ENCODE peak calls at places on chromosomes 5 and 9, in ten cellular contexts. P, V, X, K, W, M, L, O, J and C are unnamed samples.

GRCh38 chr9:130414910-130415746 is 29.6 kb upstream of the ASS1 start:
- DNase-seq in P (no peak), V (no peak), X (peak), K (no peak), W (no peak), M (no peak), L (no peak), O (no peak), J (peak), C (no peak)

GRCh38 chr9:93960221-93960970 is 5.2 kb upstream of the BARX1 start:
- DNase-seq in P (no peak), V (no peak), X (no peak), K (no peak), W (no peak), M (no peak), L (no peak), O (peak), J (no peak), C (no peak)

GRCh38 chr5:158739941-158740340 is 359.8 kb downstream of the EBF1 start:
- DNase-seq in P (no peak), V (no peak), X (peak), K (no peak), W (no peak), M (no peak), L (no peak), O (no peak), J (no peak), C (no peak)

GRCh38 chr5:71695069-71695468 is 24.0 kb upstream of the CARTPT start:
- DNase-seq in P (no peak), V (no peak), X (no peak), K (no peak), W (no peak), M (no peak), L (no peak), O (no peak), J (no peak), C (no peak)

GRCh38 chr9:123871781-123872180 is 58.1 kb downstream of the DENND1A start:
- DNase-seq in P (no peak), V (no peak), X (no peak), K (no peak), W (no peak), M (no peak), L (no peak), O (no peak), J (no peak), C (peak)

GRCh38 chr9:8600914-8601680 is 801.5 kb upstream of the DMAC1 start:
- DNase-seq in P (no peak), V (no peak), X (no peak), K (no peak), W (no peak), M (no peak), L (no peak), O (peak), J (no peak), C (no peak)

GRCh38 chr9:92954078-92954861 is 6.9 kb downstream of the FGD3 start:
- DNase-seq in P (peak), V (no peak), X (no peak), K (peak), W (peak), M (no peak), L (no peak), O (no peak), J (peak), C (peak)

GRCh38 chr5:138989720-138990119 is 114.6 kb upstream of the LRRTM2 start:
- DNase-seq in P (no peak), V (no peak), X (peak), K (no peak), W (no peak), M (no peak), L (no peak), O (peak), J (no peak), C (no peak)

GRCh38 chr5:42242210-42242609 is 181.0 kb upstream of the GHR start:
- DNase-seq in P (no peak), V (no peak), X (no peak), K (no peak), W (no peak), M (no peak), L (no peak), O (no peak), J (no peak), C (no peak)

GRCh38 chr5:65556718-65557117 is 6.2 kb downstream of the CENPK start:
- DNase-seq in P (no peak), V (no peak), X (no peak), K (no peak), W (no peak), M (no peak), L (no peak), O (no peak), J (no peak), C (no peak)

GRCh38 chr9:134961331-134962064 is 43.8 kb upstream of the FCN1 start:
- DNase-seq in P (no peak), V (no peak), X (no peak), K (no peak), W (no peak), M (peak), L (no peak), O (peak), J (peak), C (no peak)

GRCh38 chr5:112192886-112193285 is 226.2 kb downstream of the EPB41L4A start:
- DNase-seq in P (no peak), V (no peak), X (peak), K (no peak), W (no peak), M (no peak), L (no peak), O (no peak), J (no peak), C (no peak)

GRCh38 chr5:67983251-67983941 is 232.2 kb upstream of the PIK3R1 start:
- DNase-seq in P (peak), V (no peak), X (peak), K (no peak), W (no peak), M (no peak), L (no peak), O (no peak), J (no peak), C (no peak)

GRCh38 chr5:34464820-34465219 is 191.3 kb upstream of the RAI14 start:
- DNase-seq in P (no peak), V (no peak), X (no peak), K (no peak), W (no peak), M (no peak), L (no peak), O (no peak), J (no peak), C (no peak)

GRCh38 chr9:113569472-113570060 is 106.0 kb downstream of the RGS3 start:
- DNase-seq in P (no peak), V (no peak), X (no peak), K (no peak), W (no peak), M (peak), L (no peak), O (no peak), J (no peak), C (peak)

GRCh38 chr5:167307042-167307441 is 984.4 kb upstream of the WWC1 start:
- DNase-seq in P (no peak), V (no peak), X (no peak), K (no peak), W (no peak), M (no peak), L (no peak), O (no peak), J (no peak), C (no peak)

GRCh38 chr5:133427121-133427777 is 185.1 kb downstream of the FSTL4 start:
- DNase-seq in P (peak), V (no peak), X (peak), K (no peak), W (no peak), M (no peak), L (no peak), O (no peak), J (no peak), C (no peak)

GRCh38 chr9:93192721-93193372 is 8.9 kb downstream of the WNK2 start:
- DNase-seq in P (no peak), V (no peak), X (no peak), K (no peak), W (no peak), M (no peak), L (no peak), O (peak), J (no peak), C (no peak)